ENCODE peak calls at places on chromosomes 7 and 10, in five cellular contexts. N, Q, Z, R and F are unnamed samples.

GRCh38 chr10:6445671-6446278 is 134.3 kb downstream of the PRKCQ start:
- DNase-seq in R (peak; percentile 41), Z (no peak), Q (no peak), N (peak; percentile 47), F (peak; percentile 5)

GRCh38 chr7:107173691-107174406 is 5.0 kb downstream of the HBP1 start:
- DNase-seq in Z (no peak), N (no peak), R (no peak), Q (no peak), F (no peak)

GRCh38 chr10:131169146-131169545 is 142.4 kb downstream of the TCERG1L start:
- DNase-seq in Z (peak; percentile 39), Q (no peak), N (no peak), R (no peak), F (no peak)

GRCh38 chr7:18040196-18040595 is 12.6 kb upstream of the PRPS1L1 start:
- DNase-seq in Q (no peak), Z (no peak), R (peak; percentile 5), N (peak; percentile 83), F (peak; percentile 26)

GRCh38 chr7:2247141-2247985 is 5.3 kb downstream of the NUDT1 start:
- DNase-seq in Q (no peak), Z (no peak), R (peak; percentile 86), N (peak; percentile 49), F (no peak)

GRCh38 chr10:44731271-44731670 is 179.9 kb upstream of the TMEM72 start:
- DNase-seq in N (no peak), Z (no peak), R (no peak), Q (no peak), F (no peak)

GRCh38 chr10:88892223-88892967 is 12.3 kb downstream of the STAMBPL1 start:
- DNase-seq in Z (no peak), N (peak; percentile 58), R (peak; percentile 52), Q (no peak), F (peak; percentile 37)

GRCh38 chr10:5470062-5470751 is 29.2 kb downstream of the CALML5 start:
- DNase-seq in N (no peak), Q (no peak), R (no peak), Z (no peak), F (no peak)

GRCh38 chr10:5234106-5234877 is 37.7 kb downstream of the AKR1C4 start:
- DNase-seq in N (peak; percentile 77), Q (no peak), R (no peak), Z (no peak), F (no peak)

GRCh38 chr7:36686499-36686898 is 37.8 kb downstream of the AOAH start:
- DNase-seq in N (peak; percentile 85), R (no peak), Z (no peak), Q (no peak), F (no peak)

GRCh38 chr7:140972344-140972743 is 42.4 kb downstream of the MRPS33 start:
- DNase-seq in R (no peak), Q (no peak), Z (no peak), N (no peak), F (no peak)

GRCh38 chr7:121344497-121344896 is 15.7 kb downstream of the WNT16 start:
- DNase-seq in N (no peak), Z (no peak), Q (no peak), R (peak; percentile 11), F (no peak)

GRCh38 chr10:48800283-48800675 is 115.6 kb downstream of the WDFY4 start:
- DNase-seq in R (no peak), N (peak; percentile 18), Z (no peak), Q (no peak), F (no peak)